ENCODE peak calls at places on chromosomes 1 and 21, in eight cellular contexts. X is MCF 10A; J is EH; E is cardiac muscle cell; B is stimulated activated CD8-positive, alpha-beta memory T cell treated with anti-CD3 and anti-CD28 coated beads, Interleukin-4, amount 100 ng/mL, for 1 hour; K is HCEC 1CT; S is kidney epithelial cell; T is heart left ventricle. H is an unnamed sample.

GRCh38 chr1:67227196-67227595 is 60.9 kb downstream of the IL23R start:
- DNase-seq in S (no peak), K (peak), B (no peak), J (no peak), E (no peak), T (no peak), X (peak), H (no peak)

GRCh38 chr1:197954718-197955418 is 37.7 kb downstream of the LHX9 start:
- DNase-seq in J (no peak), S (no peak), K (no peak), X (no peak), E (no peak), T (no peak), B (no peak), H (no peak)

GRCh38 chr1:8866792-8867415 is 11.6 kb downstream of the ENO1 start:
- DNase-seq in S (no peak), K (no peak), J (peak), B (no peak), T (no peak), X (no peak), E (no peak), H (no peak)

GRCh38 chr1:10941891-10942541 is 70.4 kb upstream of the TARDBP start:
- DNase-seq in E (peak), B (peak), X (peak), T (no peak), J (peak), K (peak), S (no peak), H (no peak)

GRCh38 chr21:28436286-28436932 is 556.3 kb downstream of the LTN1 start:
- DNase-seq in K (peak), T (no peak), X (peak), B (no peak), J (peak), E (no peak), S (peak), H (no peak)

GRCh38 chr1:78516716-78517115 is 25.9 kb downstream of the PTGFR start:
- DNase-seq in K (no peak), S (no peak), E (no peak), X (no peak), T (no peak), J (no peak), B (no peak), H (no peak)

GRCh38 chr1:169126335-169126734 is 19.8 kb downstream of the ATP1B1 start:
- DNase-seq in X (no peak), S (no peak), J (no peak), B (no peak), T (no peak), K (no peak), E (no peak), H (no peak)

GRCh38 chr1:93746423-93746822 is 64.8 kb upstream of the BCAR3 start:
- DNase-seq in T (no peak), K (no peak), E (no peak), X (no peak), S (no peak), B (no peak), J (no peak), H (no peak)

GRCh38 chr1:174040387-174040786 is 18.2 kb upstream of the RC3H1 start:
- DNase-seq in B (no peak), K (peak), E (no peak), X (peak), J (peak), S (no peak), T (no peak), H (no peak)

GRCh38 chr1:93907718-93908117 is 1.5 kb downstream of the GCLM start:
- DNase-seq in S (no peak), T (peak), J (peak), E (no peak), X (peak), B (no peak), K (peak), H (no peak)

GRCh38 chr1:159171254-159171687 is at the start of gene CADM3:
- DNase-seq in T (no peak), X (peak), J (no peak), E (peak), S (no peak), K (no peak), B (no peak), H (no peak)

GRCh38 chr1:119477710-119478109 is 29.3 kb upstream of the HSD3B1 start:
- DNase-seq in K (no peak), J (no peak), S (no peak), B (no peak), T (no peak), E (no peak), X (no peak), H (no peak)

GRCh38 chr1:157431751-157432150 is 120.6 kb downstream of the FCRL5 start:
- DNase-seq in K (peak), E (no peak), X (peak), S (peak), B (no peak), J (peak), T (no peak), H (no peak)

GRCh38 chr21:43919871-43920801 is 55.1 kb downstream of the AGPAT3 start:
- DNase-seq in B (no peak), S (no peak), J (no peak), E (no peak), T (no peak), X (no peak), K (no peak), H (no peak)

GRCh38 chr1:27979151-27979858 is 19.5 kb downstream of the XKR8 start:
- DNase-seq in J (peak), T (no peak), X (peak), E (peak), K (peak), B (no peak), S (peak), H (no peak)

GRCh38 chr1:223062177-223062576 is 80.9 kb downstream of the TLR5 start:
- DNase-seq in E (no peak), T (no peak), B (no peak), K (no peak), J (no peak), X (peak), S (no peak), H (no peak)

GRCh38 chr1:27993241-27993640 is 33.5 kb downstream of the XKR8 start:
- DNase-seq in J (no peak), X (no peak), K (no peak), T (no peak), S (no peak), B (no peak), E (no peak), H (no peak)

GRCh38 chr1:161885013-161885412 is 118.9 kb downstream of the ATF6 start:
- DNase-seq in X (peak), S (no peak), K (peak), J (peak), T (peak), E (no peak), B (no peak), H (peak)

GRCh38 chr1:115463347-115463746 is 125.3 kb upstream of the NGF start:
- DNase-seq in B (no peak), T (no peak), X (peak), E (peak), S (no peak), K (no peak), J (no peak), H (no peak)

GRCh38 chr21:42694751-42695150 is 41.3 kb downstream of the PDE9A start:
- DNase-seq in J (no peak), K (no peak), S (no peak), B (no peak), X (no peak), E (no peak), T (no peak), H (no peak)

GRCh38 chr1:47991187-47991586 is 6.0 kb downstream of the TRABD2B start:
- DNase-seq in J (peak), K (no peak), X (peak), S (no peak), E (no peak), B (no peak), T (no peak), H (no peak)

GRCh38 chr1:57894315-57894714 is 470.5 kb upstream of the DAB1 start:
- DNase-seq in S (no peak), J (no peak), B (no peak), X (peak), K (no peak), T (no peak), E (no peak), H (no peak)

GRCh38 chr1:36768486-36769178 is 265.7 kb downstream of the GRIK3 start:
- DNase-seq in K (no peak), T (no peak), X (no peak), B (no peak), J (no peak), E (no peak), S (no peak), H (peak)

GRCh38 chr1:32180186-32181060 is 948 bp downstream of the TXLNA start:
- DNase-seq in S (no peak), B (no peak), X (peak), K (peak), J (peak), T (peak), E (peak), H (peak)

GRCh38 chr1:89802841-89803240 is 18.0 kb upstream of the LRRC8D start:
- DNase-seq in S (no peak), B (no peak), J (peak), E (no peak), X (no peak), T (no peak), K (no peak), H (no peak)

GRCh38 chr1:200279810-200280411 is 129.9 kb downstream of the ZNF281 start:
- DNase-seq in S (no peak), X (peak), J (peak), B (no peak), K (peak), E (peak), T (no peak), H (peak)

GRCh38 chr1:215794151-215794550 is 227.0 kb downstream of the KCTD3 start:
- DNase-seq in E (no peak), T (no peak), X (no peak), B (no peak), J (no peak), K (no peak), S (no peak), H (no peak)

GRCh38 chr1:1385931-1386330 is 10.9 kb upstream of the AURKAIP1 start:
- DNase-seq in S (no peak), K (no peak), E (no peak), J (no peak), B (no peak), T (no peak), X (no peak), H (no peak)

GRCh38 chr1:33300673-33301072 is 20.2 kb downstream of the A3GALT2 start:
- DNase-seq in S (no peak), J (peak), E (no peak), T (no peak), X (peak), K (no peak), B (no peak), H (peak)

GRCh38 chr1:111882986-111883560 is 106.4 kb downstream of the KCND3 start:
- DNase-seq in B (no peak), J (no peak), X (no peak), K (no peak), T (no peak), E (no peak), S (no peak), H (no peak)

GRCh38 chr1:193185861-193186714 is at the start of gene B3GALT2:
- DNase-seq in E (peak), J (peak), B (no peak), X (peak), K (peak), S (no peak), T (peak), H (no peak)